ENCODE peak calls at places on chromosome 2, in five cellular contexts. One of them, this sample, is unnamed.

GRCh38 chr2:100107911-100108647 is 34.3 kb downstream of the AFF3 start:
- DNase-seq in WERI-Rb-1: peak
- DNase-seq in GM06990: no peak
- DNase-seq in neuronal stem cell: no peak
- DNase-seq in astrocyte: no peak
- DNase-seq in this sample: no peak

GRCh38 chr2:181305151-181306123 is 151.7 kb upstream of the ITGA4 start:
- DNase-seq in WERI-Rb-1: no peak
- DNase-seq in GM06990: peak
- DNase-seq in neuronal stem cell: no peak
- DNase-seq in astrocyte: peak
- DNase-seq in this sample: no peak

GRCh38 chr2:127163922-127164321 is 56.2 kb downstream of the CYP27C1 start:
- DNase-seq in WERI-Rb-1: no peak
- DNase-seq in GM06990: no peak
- DNase-seq in neuronal stem cell: no peak
- DNase-seq in astrocyte: no peak
- DNase-seq in this sample: no peak

GRCh38 chr2:140498360-140498759 is 1632.5 kb downstream of the LRP1B start:
- DNase-seq in WERI-Rb-1: no peak
- DNase-seq in GM06990: no peak
- DNase-seq in neuronal stem cell: no peak
- DNase-seq in astrocyte: no peak
- DNase-seq in this sample: no peak

GRCh38 chr2:159073256-159073655 is 104.8 kb downstream of the TANC1 start:
- DNase-seq in WERI-Rb-1: no peak
- DNase-seq in GM06990: no peak
- DNase-seq in neuronal stem cell: no peak
- DNase-seq in astrocyte: peak
- DNase-seq in this sample: peak

GRCh38 chr2:152343426-152343825 is 8.5 kb downstream of the FMNL2 start:
- DNase-seq in WERI-Rb-1: no peak
- DNase-seq in GM06990: no peak
- DNase-seq in neuronal stem cell: no peak
- DNase-seq in astrocyte: no peak
- DNase-seq in this sample: no peak

GRCh38 chr2:86336350-86337234 is 834 bp downstream of the REEP1 start:
- DNase-seq in WERI-Rb-1: peak
- DNase-seq in GM06990: peak
- DNase-seq in neuronal stem cell: peak
- DNase-seq in astrocyte: no peak
- DNase-seq in this sample: no peak

GRCh38 chr2:203708846-203709815 is 2.7 kb downstream of the CD28 start:
- DNase-seq in WERI-Rb-1: no peak
- DNase-seq in GM06990: no peak
- DNase-seq in neuronal stem cell: no peak
- DNase-seq in astrocyte: no peak
- DNase-seq in this sample: no peak

GRCh38 chr2:232310189-232310588 is 68.4 kb upstream of the ALPP start:
- DNase-seq in WERI-Rb-1: no peak
- DNase-seq in GM06990: no peak
- DNase-seq in neuronal stem cell: no peak
- DNase-seq in astrocyte: no peak
- DNase-seq in this sample: no peak

GRCh38 chr2:229296016-229296415 is 24.9 kb upstream of the PID1 start:
- DNase-seq in WERI-Rb-1: no peak
- DNase-seq in GM06990: no peak
- DNase-seq in neuronal stem cell: no peak
- DNase-seq in astrocyte: no peak
- DNase-seq in this sample: no peak

GRCh38 chr2:28750316-28751101 is 1.1 kb upstream of the PPP1CB start:
- DNase-seq in WERI-Rb-1: peak
- DNase-seq in GM06990: peak
- DNase-seq in neuronal stem cell: no peak
- DNase-seq in astrocyte: peak
- DNase-seq in this sample: peak

GRCh38 chr2:222240676-222241049 is 58.1 kb downstream of the PAX3 start:
- DNase-seq in WERI-Rb-1: no peak
- DNase-seq in GM06990: no peak
- DNase-seq in neuronal stem cell: no peak
- DNase-seq in astrocyte: no peak
- DNase-seq in this sample: no peak

GRCh38 chr2:105873721-105874120 is 129.0 kb downstream of the NCK2 start:
- DNase-seq in WERI-Rb-1: no peak
- DNase-seq in GM06990: peak
- DNase-seq in neuronal stem cell: peak
- DNase-seq in astrocyte: peak
- DNase-seq in this sample: peak

GRCh38 chr2:230582851-230583283 is 129.8 kb upstream of the CAB39 start:
- DNase-seq in WERI-Rb-1: no peak
- DNase-seq in GM06990: peak
- DNase-seq in neuronal stem cell: no peak
- DNase-seq in astrocyte: peak
- DNase-seq in this sample: peak

GRCh38 chr2:69381337-69381737 is 5.7 kb downstream of the GFPT1 start:
- DNase-seq in WERI-Rb-1: no peak
- DNase-seq in GM06990: no peak
- DNase-seq in neuronal stem cell: no peak
- DNase-seq in astrocyte: peak
- DNase-seq in this sample: no peak

GRCh38 chr2:210072922-210073509 is 70.6 kb downstream of the RPE start:
- DNase-seq in WERI-Rb-1: no peak
- DNase-seq in GM06990: peak
- DNase-seq in neuronal stem cell: no peak
- DNase-seq in astrocyte: peak
- DNase-seq in this sample: peak

GRCh38 chr2:43192939-43193651 is 33.3 kb downstream of the ZFP36L2 start:
- DNase-seq in WERI-Rb-1: no peak
- DNase-seq in GM06990: no peak
- DNase-seq in neuronal stem cell: no peak
- DNase-seq in astrocyte: no peak
- DNase-seq in this sample: no peak

GRCh38 chr2:230863031-230863430 is 1.7 kb upstream of the ITM2C start:
- DNase-seq in WERI-Rb-1: no peak
- DNase-seq in GM06990: no peak
- DNase-seq in neuronal stem cell: no peak
- DNase-seq in astrocyte: no peak
- DNase-seq in this sample: no peak

GRCh38 chr2:72081450-72081849 is 66.2 kb downstream of the CYP26B1 start:
- DNase-seq in WERI-Rb-1: no peak
- DNase-seq in GM06990: no peak
- DNase-seq in neuronal stem cell: no peak
- DNase-seq in astrocyte: peak
- DNase-seq in this sample: peak

GRCh38 chr2:191870744-191871143 is 23.9 kb upstream of the CAVIN2 start:
- DNase-seq in WERI-Rb-1: peak
- DNase-seq in GM06990: no peak
- DNase-seq in neuronal stem cell: no peak
- DNase-seq in astrocyte: no peak
- DNase-seq in this sample: no peak

GRCh38 chr2:115165529-115166109 is 723.2 kb downstream of the DPP10 start:
- DNase-seq in WERI-Rb-1: peak
- DNase-seq in GM06990: no peak
- DNase-seq in neuronal stem cell: peak
- DNase-seq in astrocyte: peak
- DNase-seq in this sample: peak

GRCh38 chr2:134934641-134935040 is 16.0 kb downstream of the CCNT2 start:
- DNase-seq in WERI-Rb-1: no peak
- DNase-seq in GM06990: no peak
- DNase-seq in neuronal stem cell: no peak
- DNase-seq in astrocyte: no peak
- DNase-seq in this sample: peak

GRCh38 chr2:231241755-231242507 is 43.5 kb downstream of the ARMC9 start:
- DNase-seq in WERI-Rb-1: no peak
- DNase-seq in GM06990: no peak
- DNase-seq in neuronal stem cell: no peak
- DNase-seq in astrocyte: no peak
- DNase-seq in this sample: no peak

GRCh38 chr2:177239934-177240600 is 24.5 kb downstream of the NFE2L2 start:
- DNase-seq in WERI-Rb-1: no peak
- DNase-seq in GM06990: no peak
- DNase-seq in neuronal stem cell: no peak
- DNase-seq in astrocyte: peak
- DNase-seq in this sample: no peak

GRCh38 chr2:951224-952006 is 766 bp downstream of the SNTG2 start:
- DNase-seq in WERI-Rb-1: no peak
- DNase-seq in GM06990: no peak
- DNase-seq in neuronal stem cell: no peak
- DNase-seq in astrocyte: no peak
- DNase-seq in this sample: no peak

GRCh38 chr2:238412067-238412767 is 14.5 kb upstream of the ASB1 start:
- DNase-seq in WERI-Rb-1: no peak
- DNase-seq in GM06990: no peak
- DNase-seq in neuronal stem cell: no peak
- DNase-seq in astrocyte: no peak
- DNase-seq in this sample: no peak

GRCh38 chr2:95267458-95268207 is 6.6 kb upstream of the PROM2 start:
- DNase-seq in WERI-Rb-1: no peak
- DNase-seq in GM06990: no peak
- DNase-seq in neuronal stem cell: peak
- DNase-seq in astrocyte: peak
- DNase-seq in this sample: no peak

GRCh38 chr2:201962766-201963555 is 70.7 kb upstream of the FZD7 start:
- DNase-seq in WERI-Rb-1: no peak
- DNase-seq in GM06990: no peak
- DNase-seq in neuronal stem cell: no peak
- DNase-seq in astrocyte: no peak
- DNase-seq in this sample: no peak

GRCh38 chr2:191657977-191658376 is 20.0 kb upstream of the NABP1 start:
- DNase-seq in WERI-Rb-1: no peak
- DNase-seq in GM06990: no peak
- DNase-seq in neuronal stem cell: no peak
- DNase-seq in astrocyte: peak
- DNase-seq in this sample: peak

GRCh38 chr2:151051584-151052220 is 210.0 kb downstream of the RBM43 start:
- DNase-seq in WERI-Rb-1: peak
- DNase-seq in GM06990: peak
- DNase-seq in neuronal stem cell: peak
- DNase-seq in astrocyte: no peak
- DNase-seq in this sample: peak

GRCh38 chr2:88654714-88655113 is 27.4 kb upstream of the EIF2AK3 start:
- DNase-seq in WERI-Rb-1: no peak
- DNase-seq in GM06990: no peak
- DNase-seq in neuronal stem cell: no peak
- DNase-seq in astrocyte: peak
- DNase-seq in this sample: peak

GRCh38 chr2:20052229-20052871 is 922 bp upstream of the LAPTM4A start:
- DNase-seq in WERI-Rb-1: no peak
- DNase-seq in GM06990: no peak
- DNase-seq in neuronal stem cell: no peak
- DNase-seq in astrocyte: peak
- DNase-seq in this sample: peak
- H3K4me3 ChIP-seq in WERI-Rb-1: peak
- H3K4me3 ChIP-seq in GM06990: peak
- H3K4me3 ChIP-seq in neuronal stem cell: peak
- H3K4me3 ChIP-seq in astrocyte: peak
- H3K4me3 ChIP-seq in this sample: peak

DNA sequence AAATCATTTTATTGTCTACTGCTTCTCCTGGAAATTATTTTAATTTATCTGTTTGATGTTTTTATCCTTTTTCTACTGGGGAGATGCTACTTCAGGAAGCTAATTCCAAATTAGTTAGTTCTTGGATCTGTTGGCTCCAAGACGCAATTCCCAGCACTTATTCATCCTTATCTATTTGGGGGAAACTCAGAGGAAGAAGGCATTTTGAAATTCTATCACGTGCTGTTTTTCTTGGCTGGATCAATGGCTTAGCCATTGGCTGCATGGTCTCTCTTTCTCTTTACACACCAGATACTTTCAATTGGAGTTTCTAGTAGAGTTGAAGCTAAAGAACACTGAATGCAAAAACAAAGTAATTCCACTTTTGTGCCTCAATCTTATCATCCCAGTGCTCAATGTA is 98.3 kb downstream of the RAPGEF4 start:
- DNase-seq in WERI-Rb-1: no peak
- DNase-seq in GM06990: no peak
- DNase-seq in neuronal stem cell: no peak
- DNase-seq in astrocyte: peak
- DNase-seq in this sample: no peak
- H3K4me3 ChIP-seq in WERI-Rb-1: no peak
- H3K4me3 ChIP-seq in GM06990: no peak
- H3K4me3 ChIP-seq in neuronal stem cell: no peak
- H3K4me3 ChIP-seq in astrocyte: no peak
- H3K4me3 ChIP-seq in this sample: no peak

GRCh38 chr2:19868705-19869550 is 32.9 kb downstream of the TTC32 start:
- DNase-seq in WERI-Rb-1: no peak
- DNase-seq in GM06990: peak
- DNase-seq in neuronal stem cell: peak
- DNase-seq in astrocyte: no peak
- DNase-seq in this sample: no peak
- H3K4me3 ChIP-seq in WERI-Rb-1: no peak
- H3K4me3 ChIP-seq in GM06990: peak
- H3K4me3 ChIP-seq in neuronal stem cell: peak
- H3K4me3 ChIP-seq in astrocyte: peak
- H3K4me3 ChIP-seq in this sample: peak

GRCh38 chr2:218362606-218363005 is 5.9 kb downstream of the CATIP start:
- DNase-seq in WERI-Rb-1: no peak
- DNase-seq in GM06990: peak
- DNase-seq in neuronal stem cell: no peak
- DNase-seq in astrocyte: no peak
- DNase-seq in this sample: no peak
- H3K4me3 ChIP-seq in WERI-Rb-1: no peak
- H3K4me3 ChIP-seq in GM06990: no peak
- H3K4me3 ChIP-seq in neuronal stem cell: no peak
- H3K4me3 ChIP-seq in astrocyte: no peak
- H3K4me3 ChIP-seq in this sample: no peak

GRCh38 chr2:32310577-32310976 is 32.9 kb downstream of the YIPF4 start:
- DNase-seq in WERI-Rb-1: no peak
- DNase-seq in GM06990: no peak
- DNase-seq in neuronal stem cell: no peak
- DNase-seq in astrocyte: no peak
- DNase-seq in this sample: no peak
- H3K4me3 ChIP-seq in WERI-Rb-1: no peak
- H3K4me3 ChIP-seq in GM06990: no peak
- H3K4me3 ChIP-seq in neuronal stem cell: no peak
- H3K4me3 ChIP-seq in astrocyte: no peak
- H3K4me3 ChIP-seq in this sample: no peak

DNA sequence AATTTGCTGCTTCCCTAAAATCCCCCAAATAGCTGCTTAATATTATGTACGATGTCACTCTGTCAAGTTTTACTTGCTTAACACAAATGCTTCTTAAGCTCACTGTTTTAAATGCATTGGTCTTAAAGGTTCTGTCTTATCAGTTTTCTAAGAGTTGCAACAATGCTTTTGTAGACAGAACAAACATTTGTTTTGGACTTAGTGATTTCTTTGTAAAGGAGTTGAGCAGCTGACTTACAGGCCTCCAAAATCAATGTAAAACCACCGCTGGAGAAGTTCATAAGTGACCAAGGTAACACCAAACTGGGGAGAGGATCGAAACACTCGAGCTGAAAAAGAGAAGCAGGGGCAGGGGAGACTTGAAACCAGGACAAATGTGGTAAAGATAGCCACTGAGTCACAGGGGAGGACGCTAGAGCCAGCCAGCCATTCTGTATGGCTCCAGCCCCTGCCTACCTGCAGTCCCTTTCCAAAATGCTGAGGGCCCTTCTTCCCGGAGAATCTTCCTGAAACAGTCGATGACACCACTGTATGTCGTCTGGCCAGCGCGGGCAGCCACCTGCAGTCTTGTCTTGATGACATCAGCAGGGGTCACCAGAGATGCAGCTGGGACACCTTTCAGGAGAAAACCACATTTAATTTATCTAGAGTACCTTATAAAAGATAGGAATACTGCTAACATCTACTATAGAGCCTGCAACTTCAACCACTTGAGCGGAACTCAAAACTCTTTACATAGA is 100.2 kb downstream of the DYNC1I2 start:
- DNase-seq in WERI-Rb-1: no peak
- DNase-seq in GM06990: no peak
- DNase-seq in neuronal stem cell: no peak
- DNase-seq in astrocyte: no peak
- DNase-seq in this sample: no peak
- H3K4me3 ChIP-seq in WERI-Rb-1: no peak
- H3K4me3 ChIP-seq in GM06990: no peak
- H3K4me3 ChIP-seq in neuronal stem cell: no peak
- H3K4me3 ChIP-seq in astrocyte: no peak
- H3K4me3 ChIP-seq in this sample: no peak